ENCODE peak calls at places on chromosomes 12 and 14, in ten cellular contexts. G, E, P, N, V, T, X, U, I and F are unnamed samples.

GRCh38 chr12:6938353-6939186 is 5.0 kb upstream of the RNU7-1 start:
- DNase-seq in X (no peak), I (no peak), N (peak), E (no peak), U (no peak), V (no peak), T (no peak), G (no peak), P (no peak), F (peak)

GRCh38 chr12:94175763-94176660 is 27.6 kb downstream of the PLXNC1 start:
- DNase-seq in U (no peak), N (no peak), G (no peak), T (peak), P (no peak), X (peak), E (no peak), I (no peak), V (no peak), F (no peak)

GRCh38 chr12:4978737-4979136 is 64.9 kb upstream of the KCNA5 start:
- DNase-seq in E (peak), T (no peak), U (no peak), X (no peak), I (no peak), V (no peak), G (no peak), P (no peak), N (peak), F (no peak)

GRCh38 chr12:107467716-107468115 is 217.9 kb upstream of the PWP1 start:
- DNase-seq in T (peak), N (no peak), V (no peak), X (no peak), I (no peak), E (no peak), P (no peak), U (no peak), G (no peak), F (no peak)

GRCh38 chr12:31369712-31370521 is 44.0 kb upstream of the SINHCAF start:
- DNase-seq in T (peak), U (peak), I (no peak), N (peak), P (peak), X (peak), E (no peak), G (no peak), V (peak), F (no peak)

GRCh38 chr12:25377475-25378179 is 126.9 kb upstream of the KRAS start:
- DNase-seq in V (peak), G (no peak), N (no peak), U (no peak), E (no peak), I (no peak), P (no peak), X (peak), T (peak), F (no peak)

GRCh38 chr12:91633734-91634357 is 451.2 kb upstream of the DCN start:
- DNase-seq in I (no peak), E (no peak), T (no peak), U (no peak), G (no peak), X (no peak), N (no peak), P (no peak), V (no peak), F (peak)

GRCh38 chr12:17928708-17929366 is 161.2 kb downstream of the RERGL start:
- DNase-seq in G (no peak), E (peak), T (no peak), I (no peak), X (peak), N (no peak), V (peak), P (no peak), U (no peak), F (no peak)

GRCh38 chr12:93959657-93960056 is 188.7 kb upstream of the PLXNC1 start:
- DNase-seq in V (no peak), X (no peak), N (no peak), P (no peak), U (no peak), I (no peak), E (no peak), G (no peak), T (no peak), F (no peak)

GRCh38 chr12:33330940-33331339 is 108.7 kb downstream of the SYT10 start:
- DNase-seq in V (peak), X (no peak), G (no peak), I (no peak), T (no peak), E (no peak), P (no peak), U (no peak), N (no peak), F (no peak)

GRCh38 chr12:88993655-88994054 is 358.6 kb downstream of the DUSP6 start:
- DNase-seq in X (peak), G (no peak), E (peak), N (no peak), V (peak), T (peak), U (no peak), P (no peak), I (no peak), F (no peak)

GRCh38 chr12:50720085-50720484 is 43.8 kb upstream of the ATF1 start:
- DNase-seq in E (no peak), V (no peak), X (peak), P (no peak), U (no peak), I (no peak), G (no peak), N (no peak), T (no peak), F (no peak)

GRCh38 chr12:132427177-132427725 is 62.7 kb upstream of the FBRSL1 start:
- DNase-seq in X (no peak), T (no peak), U (no peak), P (no peak), I (no peak), N (no peak), E (no peak), V (no peak), G (no peak), F (peak)

GRCh38 chr12:106078358-106079025 is 60.3 kb downstream of the NUAK1 start:
- DNase-seq in V (no peak), X (peak), E (no peak), P (peak), N (peak), T (peak), G (no peak), I (no peak), U (peak), F (no peak)

GRCh38 chr12:92185052-92185451 is 39.4 kb upstream of the BTG1 start:
- DNase-seq in N (no peak), G (no peak), E (no peak), T (no peak), I (peak), V (no peak), P (no peak), U (no peak), X (no peak), F (no peak)

GRCh38 chr14:45332360-45332988 is 79.5 kb upstream of the MIS18BP1 start:
- DNase-seq in N (no peak), T (no peak), E (no peak), X (no peak), V (no peak), U (no peak), P (no peak), I (no peak), G (no peak), F (no peak)

GRCh38 chr12:118185602-118186397 is 49.9 kb downstream of the PEBP1 start:
- DNase-seq in P (no peak), E (no peak), V (no peak), G (no peak), N (no peak), X (peak), U (no peak), T (no peak), I (no peak), F (no peak)

GRCh38 chr12:49295087-49296001 is at the start of gene PRPH:
- DNase-seq in P (peak), I (no peak), E (no peak), V (no peak), U (no peak), X (no peak), N (no peak), G (no peak), T (no peak), F (peak)